ENCODE peak calls at places on chromosomes 1 and 21, in five cellular contexts. G is A549, Z is HepG2, T is K562, E is GM12878. I is an unnamed sample.
A peak's percentile ranks its signal among the peaks of the same experiment; 100 is the strongest.

GRCh38 chr1:94384485-94385353 is 33.5 kb upstream of the ABCD3 start:
- DNase-seq in E (no peak), T (no peak), Z (peak; percentile 83), G (peak; percentile 0), I (no peak)

GRCh38 chr1:32101233-32101681 is 6.6 kb upstream of the KPNA6 start:
- DNase-seq in Z (no peak), E (no peak), T (peak; percentile 51), G (no peak), I (peak; percentile 75)

GRCh38 chr1:90959352-90960206 is 62.3 kb downstream of the ZNF644 start:
- DNase-seq in T (no peak), Z (peak; percentile 74), E (no peak), G (no peak), I (peak; percentile 47)

GRCh38 chr1:182186757-182187146 is 125.2 kb upstream of the ZNF648 start:
- DNase-seq in Z (no peak), E (no peak), G (no peak), T (no peak), I (no peak)

GRCh38 chr1:153531638-153532037 is 4.2 kb downstream of the S100A6 start:
- DNase-seq in E (no peak), Z (no peak), T (no peak), G (no peak), I (no peak)

GRCh38 chr1:43284711-43285110 is 670 bp downstream of the C1orf210 start:
- DNase-seq in G (no peak), Z (no peak), T (no peak), E (no peak), I (no peak)

GRCh38 chr21:42159560-42160110 is 59.3 kb upstream of the ABCG1 start:
- DNase-seq in E (no peak), Z (no peak), G (no peak), T (no peak), I (no peak)

GRCh38 chr1:19798486-19799232 is 1.1 kb downstream of the TMCO4 start:
- DNase-seq in G (no peak), T (no peak), E (no peak), Z (no peak), I (no peak)

GRCh38 chr1:88983791-88984552 is 8.5 kb downstream of the KYAT3 start:
- DNase-seq in E (no peak), Z (peak; percentile 71), G (peak; percentile 36), T (peak; percentile 47), I (peak; percentile 69)

GRCh38 chr1:15168479-15168878 is 14.9 kb downstream of the TMEM51 start:
- DNase-seq in G (no peak), E (peak; percentile 63), T (no peak), Z (no peak), I (peak; percentile 99)

GRCh38 chr1:10196991-10197390 is 13.4 kb upstream of the KIF1B start:
- DNase-seq in G (no peak), Z (no peak), T (no peak), E (no peak), I (peak; percentile 80)

GRCh38 chr1:49416758-49417157 is 607.0 kb downstream of the AGBL4 start:
- DNase-seq in T (no peak), Z (no peak), E (no peak), G (no peak), I (no peak)

GRCh38 chr21:45634511-45635183 is 8.9 kb upstream of the PCBP3 start:
- DNase-seq in E (no peak), Z (no peak), G (no peak), T (no peak), I (peak; percentile 18)

GRCh38 chr1:100485855-100486258 is 52.1 kb upstream of the GPR88 start:
- DNase-seq in G (no peak), E (no peak), Z (peak; percentile 94), T (no peak), I (no peak)

GRCh38 chr1:24294228-24294672 is 24.9 kb upstream of the GRHL3 start:
- DNase-seq in E (no peak), G (peak; percentile 56), Z (no peak), T (peak; percentile 24), I (peak; percentile 98)

GRCh38 chr1:165773324-165773965 is 4.8 kb upstream of the TMCO1 start:
- DNase-seq in Z (peak; percentile 45), T (peak; percentile 81), E (no peak), G (no peak), I (peak; percentile 89)

GRCh38 chr1:172775598-172776570 is 117.0 kb downstream of the FASLG start:
- DNase-seq in E (no peak), T (no peak), Z (no peak), G (no peak), I (peak; percentile 15)

GRCh38 chr1:9630331-9631081 is 21.0 kb upstream of the PIK3CD start:
- DNase-seq in E (no peak), G (no peak), T (no peak), Z (no peak), I (no peak)

GRCh38 chr1:160362168-160362941 is 4.5 kb upstream of the NHLH1 start:
- DNase-seq in E (no peak), G (no peak), T (peak; percentile 78), Z (no peak), I (no peak)

GRCh38 chr1:3453891-3454810 is at the start of gene ARHGEF16:
- DNase-seq in G (peak; percentile 51), T (peak; percentile 74), E (no peak), Z (peak; percentile 72), I (peak; percentile 15)

GRCh38 chr1:109466440-109467300 is at the start of gene SYPL2:
- DNase-seq in Z (no peak), G (no peak), T (peak; percentile 43), E (no peak), I (peak; percentile 12)

GRCh38 chr1:3618904-3619671 is 5.7 kb upstream of the TPRG1L start:
- DNase-seq in G (peak; percentile 72), Z (peak; percentile 77), T (peak; percentile 88), E (peak; percentile 11), I (peak; percentile 80)

GRCh38 chr1:115057661-115058249 is 28.1 kb downstream of the TSHB start:
- DNase-seq in G (no peak), E (no peak), T (no peak), Z (no peak), I (no peak)

GRCh38 chr1:157363660-157364140 is 188.6 kb downstream of the FCRL5 start:
- DNase-seq in E (peak; percentile 20), Z (peak; percentile 41), G (peak; percentile 53), T (peak; percentile 39), I (peak; percentile 22)

GRCh38 chr1:59071289-59071688 is 225.6 kb upstream of the FGGY start:
- DNase-seq in Z (peak; percentile 85), E (no peak), G (no peak), T (no peak), I (no peak)

GRCh38 chr21:44766014-44766817 is 35.4 kb downstream of the UBE2G2 start:
- DNase-seq in T (no peak), Z (no peak), G (no peak), E (no peak), I (no peak)

GRCh38 chr1:245463392-245464165 is 308.8 kb downstream of the KIF26B start:
- DNase-seq in G (no peak), E (no peak), Z (peak; percentile 66), T (no peak), I (no peak)

GRCh38 chr1:160499631-160500030 is 23.4 kb downstream of the SLAMF6 start:
- DNase-seq in G (no peak), T (no peak), Z (no peak), E (no peak), I (no peak)

GRCh38 chr21:35274090-35274489 is 225.0 kb upstream of the RUNX1 start:
- DNase-seq in T (no peak), G (no peak), E (no peak), Z (no peak), I (no peak)

GRCh38 chr1:185632659-185633428 is 101.3 kb upstream of the HMCN1 start:
- DNase-seq in Z (no peak), G (no peak), T (no peak), E (no peak), I (peak; percentile 34)

GRCh38 chr1:185634704-185635103 is 99.5 kb upstream of the HMCN1 start:
- DNase-seq in E (no peak), G (no peak), Z (no peak), T (no peak), I (no peak)

DNA sequence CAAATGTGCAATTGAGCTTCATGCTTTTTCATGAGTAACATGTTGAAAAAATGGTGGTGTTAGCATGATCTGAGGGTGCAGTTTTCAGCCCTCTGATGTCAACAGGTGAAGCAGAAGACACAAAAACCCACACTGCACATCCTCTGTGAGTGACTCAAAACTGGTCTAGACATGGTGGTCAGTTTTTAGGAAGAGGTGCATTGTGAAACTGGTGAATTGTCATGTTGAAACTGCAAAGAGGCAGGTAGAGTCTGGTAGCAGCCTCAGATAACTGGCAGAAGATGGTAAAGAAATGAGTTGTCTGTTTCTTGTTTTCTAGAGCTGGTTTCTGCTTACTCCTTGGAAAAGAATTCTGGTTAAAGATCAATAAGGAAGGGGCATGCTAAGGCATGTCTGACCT is 97.3 kb upstream of the HMCN1 start:
- DNase-seq in G (no peak), E (peak; percentile 91), T (no peak), Z (no peak), I (no peak)
- TF ChIP-seq BHLHE40 in G (no peak), E (peak; percentile 47), T (no peak), Z (no peak), I (no peak)

DNA sequence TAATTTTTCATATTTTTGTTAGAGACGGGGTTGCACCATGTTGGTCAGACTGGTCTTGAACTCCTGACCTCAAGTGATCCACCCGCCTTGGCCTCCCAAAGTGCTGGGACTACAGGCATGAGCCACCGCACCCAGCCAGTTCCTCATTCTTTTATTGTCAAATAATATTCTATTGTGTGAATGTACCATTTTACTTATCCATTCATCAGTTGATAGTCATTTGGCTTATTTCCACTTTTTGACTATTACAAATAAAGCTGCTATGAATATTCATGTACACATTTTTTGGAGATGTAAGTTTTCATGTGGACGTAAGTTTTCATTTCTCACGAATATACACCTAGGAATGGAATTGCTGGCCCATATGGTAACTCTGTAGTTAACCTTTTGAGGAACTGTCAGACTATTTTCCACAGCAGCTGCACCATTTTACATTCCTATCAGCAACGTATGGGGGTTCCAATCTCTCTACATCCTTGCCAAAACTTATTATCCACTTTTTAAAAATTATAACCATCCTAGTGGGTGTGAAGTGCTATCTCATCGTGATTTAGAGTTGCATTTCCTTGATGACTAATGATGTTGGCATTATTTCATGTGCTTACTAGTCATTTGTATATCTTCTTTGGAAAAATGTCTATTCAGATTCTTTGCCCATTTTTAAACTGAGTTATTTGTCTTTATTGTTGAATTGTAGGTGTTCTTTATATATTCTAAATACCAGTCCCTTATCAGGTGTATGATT is 12.7 kb downstream of the PACC1 start:
- DNase-seq in E (no peak), G (no peak), Z (no peak), T (no peak), I (peak; percentile 73)
- TF ChIP-seq RFX5 in E (no peak), G (no peak), Z (no peak), T (no peak), I (no peak)

GRCh38 chr21:14841511-14842472 is 223.0 kb downstream of the NRIP1 start:
- DNase-seq in T (no peak), Z (no peak), E (no peak), G (no peak), I (no peak)
- TF ChIP-seq BHLHE40 in T (no peak), Z (no peak), E (no peak), G (no peak), I (no peak)

GRCh38 chr1:209260146-209260545 is 323.4 kb upstream of the CAMK1G start:
- DNase-seq in G (no peak), E (no peak), T (no peak), Z (no peak), I (no peak)
- TF ChIP-seq RFX5 in G (no peak), E (no peak), T (no peak), Z (no peak), I (no peak)

DNA sequence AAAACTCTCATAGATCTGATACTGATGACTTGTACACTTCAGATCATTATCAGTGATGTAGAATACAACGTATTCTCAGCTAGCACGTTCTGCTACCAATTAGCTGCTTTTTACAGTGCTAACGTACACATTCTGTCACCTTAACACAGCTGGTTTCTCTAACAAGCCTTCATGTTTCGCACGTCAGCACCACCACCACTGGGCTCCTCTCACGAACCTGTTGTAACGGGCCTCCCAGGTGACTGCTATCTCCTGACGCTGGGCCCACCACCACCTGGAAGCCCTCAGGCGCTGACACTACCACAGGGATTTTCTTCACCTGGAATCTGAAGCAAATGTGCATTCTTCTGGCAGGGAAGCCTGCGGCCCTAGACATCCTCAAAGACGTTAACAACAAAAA is 19.8 kb downstream of the TOMM20 start:
- DNase-seq in E (no peak), Z (no peak), G (no peak), T (no peak), I (no peak)
- TF ChIP-seq BHLHE40 in E (no peak), Z (no peak), G (no peak), T (no peak), I (no peak)